ENCODE peak calls at places on chromosomes 2 and 18, in five cellular contexts. I is fibroblast of lung, O is Peyer's patch, W is brain microvascular endothelial cell, A is astrocyte of the spinal cord. F is an unnamed sample.

GRCh38 chr2:209577376-209578357 is 153.8 kb downstream of the MAP2 start:
- DNase-seq in O (no peak), W (no peak), A (peak; percentile 28), I (peak; percentile 3), F (no peak)

GRCh38 chr18:29147944-29148343 is 971.0 kb upstream of the CDH2 start:
- DNase-seq in I (peak; percentile 72), A (peak; percentile 65), O (no peak), W (peak; percentile 57), F (no peak)

GRCh38 chr2:8685697-8686358 is 4.0 kb downstream of the ID2 start:
- DNase-seq in W (no peak), A (peak; percentile 43), I (peak; percentile 24), O (peak; percentile 89), F (peak; percentile 90)

GRCh38 chr2:179461367-179461886 is 196.8 kb upstream of the SESTD1 start:
- DNase-seq in A (no peak), W (no peak), I (peak; percentile 34), O (no peak), F (no peak)

GRCh38 chr18:31171159-31171839 is 8.6 kb upstream of the DSC1 start:
- DNase-seq in I (no peak), W (no peak), O (no peak), A (no peak), F (no peak)

GRCh38 chr2:176534798-176535479 is 265.7 kb downstream of the MTX2 start:
- DNase-seq in O (no peak), A (peak; percentile 61), W (no peak), I (peak; percentile 82), F (peak; percentile 43)

GRCh38 chr2:66578067-66578852 is 143.3 kb downstream of the MEIS1 start:
- DNase-seq in W (no peak), I (no peak), O (no peak), A (peak; percentile 46), F (peak; percentile 62)

GRCh38 chr18:79882522-79883241 is 68.8 kb downstream of the SLC66A2 start:
- DNase-seq in I (no peak), O (no peak), A (no peak), W (no peak), F (no peak)

GRCh38 chr2:65103013-65103720 is 26.7 kb downstream of the RAB1A start:
- DNase-seq in A (no peak), W (no peak), O (no peak), I (no peak), F (peak; percentile 79)

GRCh38 chr18:60966876-60967275 is 366.4 kb upstream of the CDH20 start:
- DNase-seq in O (no peak), W (no peak), I (no peak), A (peak; percentile 16), F (no peak)

GRCh38 chr2:121149384-121149783 is 135.6 kb downstream of the TFCP2L1 start:
- DNase-seq in I (no peak), W (no peak), A (no peak), O (no peak), F (no peak)

GRCh38 chr2:40240067-40240466 is 211.8 kb downstream of the SLC8A1 start:
- DNase-seq in A (peak; percentile 98), O (peak; percentile 53), W (peak; percentile 98), I (peak; percentile 96), F (peak; percentile 92)

GRCh38 chr2:148540022-148540421 is 104.5 kb upstream of the EPC2 start:
- DNase-seq in O (no peak), W (no peak), I (no peak), A (no peak), F (no peak)

GRCh38 chr18:74990563-74991081 is 218.3 kb downstream of the PTGR3 start:
- DNase-seq in W (peak; percentile 20), O (no peak), A (peak; percentile 29), I (peak; percentile 50), F (no peak)

GRCh38 chr2:149331023-149331400 is 625 bp downstream of the LYPD6 start:
- DNase-seq in O (no peak), W (no peak), A (no peak), I (no peak), F (no peak)

GRCh38 chr2:118290436-118291004 is 202.2 kb downstream of the INSIG2 start:
- DNase-seq in A (no peak), O (no peak), W (no peak), I (no peak), F (no peak)

GRCh38 chr2:105487142-105488069 is 88.6 kb upstream of the FHL2 start:
- DNase-seq in W (peak; percentile 75), I (peak; percentile 97), A (peak; percentile 95), O (no peak), F (peak; percentile 74)

GRCh38 chr2:128685841-128686497 is 367.3 kb upstream of the HS6ST1 start:
- DNase-seq in I (no peak), W (no peak), A (no peak), O (no peak), F (no peak)

GRCh38 chr2:54422072-54422581 is 34.0 kb upstream of the SPTBN1 start:
- DNase-seq in I (no peak), O (no peak), W (no peak), A (no peak), F (no peak)

GRCh38 chr18:11119962-11120361 is 29.4 kb downstream of the PIEZO2 start:
- DNase-seq in W (peak; percentile 74), O (no peak), I (peak; percentile 39), A (no peak), F (no peak)

GRCh38 chr18:35949903-35950627 is 22.4 kb upstream of the RMP24 start:
- DNase-seq in A (peak; percentile 73), W (peak; percentile 48), O (peak; percentile 63), I (peak; percentile 62), F (peak; percentile 76)
- H3K4me3 ChIP-seq in A (peak overlapping the region; percentile 51), W (peak overlapping the region; percentile 64), O (peak overlapping the region; percentile 16), I (peak overlapping the region; percentile 69), F (peak overlapping the region; percentile 77)

DNA sequence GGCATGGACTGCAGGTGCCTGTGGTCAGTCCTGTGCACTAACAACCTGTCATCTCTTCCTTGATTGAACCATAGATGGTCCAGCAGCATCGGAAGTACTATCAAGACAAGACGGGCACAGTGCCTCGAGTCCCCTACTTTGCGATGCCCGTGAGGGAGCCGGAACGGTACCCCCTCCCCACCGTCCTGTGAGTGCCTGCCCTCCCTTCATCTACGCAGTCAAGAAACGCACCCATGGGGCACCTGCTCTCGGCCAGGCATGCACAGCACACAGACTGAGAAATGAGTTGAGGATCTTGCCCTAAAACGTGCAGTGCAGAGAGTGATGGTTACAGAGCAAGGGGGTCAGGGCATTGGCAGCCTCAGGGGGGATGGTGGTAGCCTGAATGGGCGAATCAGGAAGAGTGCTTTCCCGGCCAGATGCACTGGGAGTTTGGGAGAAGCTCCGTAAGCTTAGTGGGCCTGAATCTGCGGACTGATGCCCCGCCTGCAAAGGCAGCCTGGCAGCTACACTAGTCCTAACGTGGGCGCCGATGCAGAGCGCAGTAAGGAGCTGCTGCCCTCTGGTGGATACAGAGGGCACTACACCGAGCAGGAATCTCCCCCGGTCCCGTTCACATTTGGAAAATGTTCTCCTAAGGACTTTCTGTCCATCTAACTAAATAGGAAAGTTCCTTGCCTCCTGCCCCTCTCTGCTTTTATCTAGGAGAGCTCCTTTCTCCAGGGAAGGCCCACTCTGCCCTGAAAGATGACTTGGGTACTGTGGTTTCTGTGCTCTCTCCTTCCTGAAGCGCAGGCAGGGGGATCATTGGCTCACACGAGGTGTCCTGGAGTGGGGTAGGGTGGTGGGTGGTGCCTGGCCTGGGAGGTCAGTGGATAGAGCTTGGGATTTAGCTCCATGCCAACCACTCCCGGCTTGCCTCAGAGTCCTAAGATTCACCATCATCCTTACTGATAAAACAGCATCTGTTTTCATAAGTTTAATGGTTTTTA is 63.4 kb downstream of the CIB4 start:
- DNase-seq in O (peak; percentile 68), I (peak; percentile 45), A (peak; percentile 39), W (peak; percentile 48), F (no peak)
- TF ChIP-seq CTCF in O (peak; percentile 85), I (peak; percentile 96), A (peak; percentile 99), W (peak; percentile 98), F (peak; percentile 97)

GRCh38 chr2:20955277-20956026 is 88.4 kb downstream of the APOB start:
- DNase-seq in I (no peak), A (no peak), O (no peak), W (no peak), F (no peak)
- H3K4me3 ChIP-seq in I (no peak overlapping the region), A (no peak overlapping the region), O (no peak overlapping the region), W (no peak overlapping the region), F (no peak overlapping the region)

GRCh38 chr2:219736196-219736595 is 108.8 kb downstream of the SLC4A3 start:
- DNase-seq in W (peak; percentile 67), A (peak; percentile 80), O (no peak), I (peak; percentile 79), F (no peak)
- TF ChIP-seq CTCF in W (peak; percentile 53), A (peak; percentile 46), O (peak; percentile 52), I (peak; percentile 52), F (peak; percentile 47)

GRCh38 chr2:207600211-207600610 is 25.0 kb downstream of the METTL21A start:
- DNase-seq in I (peak; percentile 34), O (no peak), W (no peak), A (peak; percentile 20), F (no peak)
- H3K4me3 ChIP-seq in I (no peak overlapping the region), O (no peak overlapping the region), W (no peak overlapping the region), A (no peak overlapping the region), F (no peak overlapping the region)

GRCh38 chr18:62659698-62660097 is 55.6 kb upstream of the PHLPP1 start:
- DNase-seq in W (no peak), O (no peak), I (no peak), A (no peak), F (no peak)
- TF ChIP-seq CTCF in W (no peak), O (no peak), I (no peak), A (no peak), F (no peak)

GRCh38 chr2:9752441-9753275 is 90.6 kb upstream of the TAF1B start:
- DNase-seq in A (peak; percentile 51), O (peak; percentile 65), I (peak; percentile 80), W (peak; percentile 41), F (no peak)

GRCh38 chr2:9754532-9754887 is 88.8 kb upstream of the TAF1B start:
- DNase-seq in W (no peak), I (no peak), O (no peak), A (no peak), F (no peak)

GRCh38 chr2:9751831-9752230 is 91.4 kb upstream of the TAF1B start:
- DNase-seq in A (no peak), W (no peak), I (no peak), O (no peak), F (no peak)

GRCh38 chr2:9753665-9754531 is 89.4 kb upstream of the TAF1B start:
- DNase-seq in O (peak; percentile 64), A (no peak), I (no peak), W (no peak), F (peak; percentile 80)

GRCh38 chr2:9753276-9753600 is 90.0 kb upstream of the TAF1B start:
- DNase-seq in I (peak; percentile 98), A (peak; percentile 90), W (peak; percentile 95), O (no peak), F (peak; percentile 79)
- H3K4me3 ChIP-seq in I (no peak overlapping the region), A (no peak overlapping the region), W (peak overlapping the region; percentile 24), O (peak overlapping the region; percentile 3), F (no peak overlapping the region)

GRCh38 chr2:43348904-43349725 is 122.7 kb upstream of the ZFP36L2 start:
- DNase-seq in I (peak; percentile 58), A (no peak), W (no peak), O (no peak), F (peak; percentile 75)
- TF ChIP-seq CTCF in I (no peak), A (no peak), W (no peak), O (no peak), F (no peak)

GRCh38 chr2:101305492-101306123 is 2.9 kb downstream of the RNF149 start:
- DNase-seq in I (peak; percentile 89), W (peak; percentile 65), A (peak; percentile 64), O (no peak), F (no peak)
- H3K4me3 ChIP-seq in I (peak overlapping the region; percentile 71), W (no peak overlapping the region), A (peak overlapping the region; percentile 2), O (no peak overlapping the region), F (peak overlapping the region; percentile 82)